ENCODE peak calls at places on chromosomes 5 and 9, in seven cellular contexts. E is right lobe of liver, N is left ventricle myocardium inferior, T is esophagus muscularis mucosa, M is cardiac fibroblast, B is AG04450, K is MM.1S. V is an unnamed sample.

GRCh38 chr5:28226407-28226806 is 1188.0 kb upstream of the CDH9 start:
- DNase-seq in E (no peak), N (no peak), T (no peak), M (no peak), B (no peak), K (no peak), V (no peak)

GRCh38 chr9:135440620-135441019 is 39.0 kb upstream of the PPP1R26 start:
- DNase-seq in E (no peak), N (no peak), T (no peak), M (no peak), B (no peak), K (peak), V (no peak)

GRCh38 chr5:155728146-155728856 is 598.7 kb upstream of the SGCD start:
- DNase-seq in E (peak), N (peak), T (no peak), M (peak), B (no peak), K (no peak), V (no peak)

GRCh38 chr5:90909945-90910344 is 351.3 kb downstream of the ADGRV1 start:
- DNase-seq in E (no peak), N (no peak), T (no peak), M (no peak), B (no peak), K (no peak), V (no peak)

GRCh38 chr5:159965031-159965837 is 43.7 kb upstream of the TTC1 start:
- DNase-seq in E (no peak), N (peak), T (no peak), M (peak), B (no peak), K (no peak), V (no peak)

GRCh38 chr9:110502842-110503241 is 76.7 kb downstream of the SVEP1 start:
- DNase-seq in E (no peak), N (no peak), T (no peak), M (no peak), B (no peak), K (peak), V (no peak)

GRCh38 chr9:88947581-88948573 is 43.4 kb upstream of the S1PR3 start:
- DNase-seq in E (no peak), N (no peak), T (peak), M (peak), B (peak), K (no peak), V (no peak)

GRCh38 chr5:33162057-33162456 is 278.7 kb upstream of the TARS1 start:
- DNase-seq in E (no peak), N (no peak), T (no peak), M (no peak), B (no peak), K (no peak), V (no peak)

GRCh38 chr5:53930457-53930856 is 370.0 kb downstream of the NDUFS4 start:
- DNase-seq in E (no peak), N (no peak), T (no peak), M (peak), B (no peak), K (no peak), V (no peak)

GRCh38 chr5:88674262-88675158 is 208.5 kb downstream of the MEF2C start:
- DNase-seq in E (no peak), N (no peak), T (no peak), M (no peak), B (no peak), K (peak), V (no peak)

GRCh38 chr9:21499912-21500311 is 17.8 kb upstream of the IFNE start:
- DNase-seq in E (no peak), N (no peak), T (no peak), M (no peak), B (no peak), K (no peak), V (no peak)

GRCh38 chr5:68682400-68683152 is 411.2 kb upstream of the SLC30A5 start:
- DNase-seq in E (peak), N (no peak), T (no peak), M (no peak), B (no peak), K (no peak), V (no peak)
- H3K4me3 ChIP-seq in E (no peak), N (no peak), T (no peak), M (no peak), B (no peak), K (no peak), V (no peak)

DNA sequence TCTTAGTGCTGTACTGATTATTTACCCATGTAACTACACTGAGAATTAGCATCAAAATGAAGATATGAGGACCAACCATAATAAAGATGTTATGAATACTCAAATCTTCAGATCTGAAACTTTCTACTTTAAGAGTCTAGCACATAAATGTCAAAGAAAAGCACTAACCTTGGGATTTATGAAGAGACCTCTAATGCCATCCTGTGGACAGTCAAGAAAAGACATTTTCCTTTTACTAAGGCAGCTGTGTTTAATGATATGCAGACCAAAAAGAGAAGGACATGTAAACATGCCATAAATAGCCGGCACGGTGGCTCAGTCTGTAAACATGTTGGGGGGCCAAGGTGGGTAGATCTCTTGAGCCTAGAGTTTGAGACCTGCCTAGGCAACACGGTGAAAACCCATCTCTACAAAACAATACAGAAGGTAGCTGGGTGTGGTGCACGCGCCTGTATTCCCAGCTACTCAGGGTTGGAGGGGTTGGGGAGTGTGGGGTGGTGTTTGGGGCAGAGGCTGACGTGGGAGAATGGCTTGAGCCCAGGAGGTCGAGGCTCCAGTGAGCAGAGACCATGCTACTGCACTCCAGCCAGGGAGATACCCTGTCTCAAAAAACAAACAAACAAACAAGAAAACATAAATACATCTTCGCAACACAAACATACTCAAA is 266.9 kb upstream of the TYRP1 start:
- DNase-seq in E (no peak), N (no peak), T (no peak), M (peak), B (no peak), K (no peak), V (no peak)
- TF ChIP-seq CTCF in E (no peak), N (no peak), T (no peak), M (no peak), B (no peak), K (no peak), V (no peak)

GRCh38 chr5:142319560-142320426 is 5.0 kb downstream of the SPRY4 start:
- DNase-seq in E (no peak), N (no peak), T (no peak), M (no peak), B (no peak), K (no peak), V (no peak)
- H3K4me3 ChIP-seq in E (no peak), N (peak), T (peak), M (peak), B (peak), K (no peak), V (peak)

GRCh38 chr9:122005597-122005996 is 87.5 kb downstream of the TTLL11 start:
- DNase-seq in E (no peak), N (no peak), T (peak), M (peak), B (no peak), K (no peak), V (no peak)
- TF ChIP-seq CTCF in E (peak), N (peak), T (no peak), M (peak), B (peak), K (no peak), V (peak)

GRCh38 chr5:180316586-180316985 is 24.7 kb upstream of the MAPK9 start:
- DNase-seq in E (no peak), N (no peak), T (no peak), M (no peak), B (no peak), K (no peak), V (no peak)

GRCh38 chr5:180318456-180319089 is 26.7 kb upstream of the MAPK9 start:
- DNase-seq in E (no peak), N (no peak), T (no peak), M (no peak), B (no peak), K (no peak), V (no peak)

GRCh38 chr5:180314106-180314505 is 22.2 kb upstream of the MAPK9 start:
- DNase-seq in E (no peak), N (no peak), T (no peak), M (no peak), B (no peak), K (no peak), V (no peak)

GRCh38 chr5:180315762-180316212 is 23.9 kb upstream of the MAPK9 start:
- DNase-seq in E (peak), N (peak), T (no peak), M (peak), B (no peak), K (peak), V (no peak)

GRCh38 chr5:180313677-180314076 is 21.8 kb upstream of the MAPK9 start:
- DNase-seq in E (peak), N (peak), T (no peak), M (no peak), B (no peak), K (no peak), V (no peak)
- H3K4me3 ChIP-seq in E (peak), N (no peak), T (no peak), M (no peak), B (peak), K (no peak), V (peak)

GRCh38 chr9:130159057-130159456 is 13.1 kb upstream of the NCS1 start:
- DNase-seq in E (peak), N (no peak), T (no peak), M (no peak), B (no peak), K (no peak), V (no peak)

GRCh38 chr9:130160862-130161470 is 11.2 kb upstream of the NCS1 start:
- DNase-seq in E (no peak), N (no peak), T (no peak), M (no peak), B (no peak), K (no peak), V (no peak)

GRCh38 chr9:130156672-130157071 is 15.5 kb upstream of the NCS1 start:
- DNase-seq in E (peak), N (no peak), T (no peak), M (no peak), B (no peak), K (no peak), V (no peak)

GRCh38 chr9:130157079-130157478 is 15.1 kb upstream of the NCS1 start:
- DNase-seq in E (no peak), N (no peak), T (no peak), M (no peak), B (no peak), K (no peak), V (no peak)

GRCh38 chr9:130159814-130160670 is 12.2 kb upstream of the NCS1 start:
- DNase-seq in E (peak), N (no peak), T (no peak), M (no peak), B (no peak), K (no peak), V (no peak)
- TF ChIP-seq CTCF in E (no peak), N (no peak), T (no peak), M (no peak), B (no peak), K (no peak), V (no peak)

GRCh38 chr5:179268399-179268952 is 76.8 kb downstream of the ADAMTS2 start:
- DNase-seq in E (peak), N (peak), T (no peak), M (no peak), B (no peak), K (no peak), V (no peak)

GRCh38 chr5:179269781-179270543 is 75.3 kb downstream of the ADAMTS2 start:
- DNase-seq in E (no peak), N (no peak), T (no peak), M (no peak), B (no peak), K (no peak), V (no peak)

GRCh38 chr5:179267671-179268071 is 77.6 kb downstream of the ADAMTS2 start:
- DNase-seq in E (peak), N (peak), T (no peak), M (no peak), B (no peak), K (no peak), V (no peak)

GRCh38 chr5:179270581-179271300 is 74.5 kb downstream of the ADAMTS2 start:
- DNase-seq in E (peak), N (peak), T (no peak), M (peak), B (no peak), K (no peak), V (peak)

GRCh38 chr5:179268966-179269693 is 76.1 kb downstream of the ADAMTS2 start:
- DNase-seq in E (no peak), N (no peak), T (no peak), M (peak), B (no peak), K (no peak), V (no peak)
- H3K4me3 ChIP-seq in E (no peak), N (no peak), T (no peak), M (no peak), B (no peak), K (no peak), V (no peak)

GRCh38 chr5:66144074-66144798 is at the start of gene SREK1:
- DNase-seq in E (peak), N (peak), T (peak), M (peak), B (peak), K (peak), V (peak)

GRCh38 chr5:66143473-66144073 is 527 bp upstream of the SREK1 start:
- DNase-seq in E (no peak), N (no peak), T (no peak), M (no peak), B (no peak), K (peak), V (no peak)

GRCh38 chr5:66144799-66145390 is 795 bp downstream of the SREK1 start:
- DNase-seq in E (no peak), N (no peak), T (peak), M (no peak), B (peak), K (no peak), V (no peak)

GRCh38 chr5:66142417-66142816 is 1.7 kb upstream of the SREK1 start:
- DNase-seq in E (no peak), N (no peak), T (no peak), M (no peak), B (no peak), K (no peak), V (no peak)

DNA sequence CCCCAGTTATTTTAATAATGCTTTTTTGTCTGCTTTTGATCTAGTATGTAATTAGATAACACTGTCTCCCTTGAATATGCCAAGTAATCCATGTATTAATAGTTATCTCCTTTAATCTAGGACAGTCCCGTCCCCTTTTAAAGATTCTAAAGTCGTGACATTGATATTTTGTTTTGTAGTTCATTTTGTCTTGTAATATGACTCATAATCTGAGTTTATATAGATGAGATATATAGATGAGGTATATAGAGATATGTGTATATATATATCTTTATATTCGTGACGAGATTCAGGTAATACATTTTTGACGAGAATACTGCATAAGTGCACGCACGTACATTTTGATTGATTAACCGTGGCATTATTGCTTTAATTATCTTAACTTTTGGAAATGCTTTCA is 1.6 kb downstream of the SREK1 start:
- DNase-seq in E (no peak), N (no peak), T (no peak), M (no peak), B (no peak), K (no peak), V (no peak)
- TF ChIP-seq CTCF in E (no peak), N (no peak), T (no peak), M (no peak), B (no peak), K (no peak), V (no peak)

GRCh38 chr5:72608297-72608696 is 101.1 kb upstream of the ZNF366 start:
- DNase-seq in E (no peak), N (peak), T (no peak), M (peak), B (peak), K (no peak), V (no peak)

GRCh38 chr5:72608922-72609321 is 101.7 kb upstream of the ZNF366 start:
- DNase-seq in E (no peak), N (no peak), T (no peak), M (no peak), B (no peak), K (no peak), V (no peak)

GRCh38 chr5:72612810-72613209 is 105.6 kb upstream of the ZNF366 start:
- DNase-seq in E (no peak), N (no peak), T (no peak), M (no peak), B (no peak), K (no peak), V (no peak)

GRCh38 chr5:72613515-72613914 is 106.3 kb upstream of the ZNF366 start:
- DNase-seq in E (no peak), N (no peak), T (no peak), M (no peak), B (no peak), K (no peak), V (no peak)

DNA sequence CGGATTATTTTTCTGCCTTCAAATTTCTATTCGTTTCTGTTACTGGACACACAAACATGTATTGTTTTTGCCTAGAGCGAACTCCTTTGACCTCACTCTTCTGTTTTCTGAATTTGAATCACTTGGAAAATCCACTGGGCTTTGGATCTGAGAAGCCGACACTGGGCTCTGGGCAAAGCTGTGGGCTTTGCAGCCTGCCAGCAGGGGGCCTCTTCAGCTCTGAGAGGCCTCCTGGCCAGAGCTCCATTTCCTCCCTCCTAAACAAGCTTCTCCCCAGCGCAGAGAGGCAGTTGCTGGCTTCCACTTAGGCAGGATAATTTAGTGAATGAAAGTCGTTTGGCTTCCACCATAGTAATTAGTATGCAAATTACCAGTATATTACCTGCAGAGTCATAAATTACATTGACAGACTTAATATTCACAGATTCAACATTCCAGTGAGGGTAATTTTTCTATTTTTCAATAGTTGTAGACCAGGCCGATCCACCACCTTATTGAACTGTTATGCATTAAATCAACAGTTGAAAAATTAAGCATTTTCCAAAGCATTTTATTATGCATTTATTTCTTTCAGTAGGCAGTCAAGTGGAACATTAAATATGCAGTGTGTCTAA is 104.0 kb upstream of the ZNF366 start:
- DNase-seq in E (peak), N (peak), T (no peak), M (peak), B (peak), K (peak), V (no peak)
- H3K4me3 ChIP-seq in E (no peak), N (peak), T (no peak), M (no peak), B (no peak), K (no peak), V (no peak)

GRCh38 chr9:98255578-98256296 is at the start of gene TBC1D2:
- DNase-seq in E (peak), N (peak), T (peak), M (peak), B (peak), K (peak), V (peak)
- TF ChIP-seq CTCF in E (peak), N (peak), T (no peak), M (peak), B (peak), K (peak), V (no peak)